ENCODE peak calls at places on chromosomes 11 and 22, in five cellular contexts. One of them, this sample, is unnamed.

GRCh38 chr22:21594865-21595452 is 27.4 kb downstream of the UBE2L3 start:
- DNase-seq in Caki2: no peak
- DNase-seq in caudate nucleus: no peak
- DNase-seq in stimulated activated CD4-positive, alpha-beta T cell treated with anti-CD3 and anti-CD28 coated beads, TNF-alpha, amount 100 ng/mL, for 4 hours: no peak
- DNase-seq in fibroblast of pulmonary artery: no peak
- DNase-seq in this sample: no peak

GRCh38 chr22:33472462-33473344 is 414.5 kb upstream of the SYN3 start:
- DNase-seq in Caki2: no peak
- DNase-seq in caudate nucleus: no peak
- DNase-seq in stimulated activated CD4-positive, alpha-beta T cell treated with anti-CD3 and anti-CD28 coated beads, TNF-alpha, amount 100 ng/mL, for 4 hours: no peak
- DNase-seq in fibroblast of pulmonary artery: no peak
- DNase-seq in this sample: no peak

GRCh38 chr11:85541683-85542082 is 85.5 kb downstream of the DLG2 start:
- DNase-seq in Caki2: no peak
- DNase-seq in caudate nucleus: no peak
- DNase-seq in stimulated activated CD4-positive, alpha-beta T cell treated with anti-CD3 and anti-CD28 coated beads, TNF-alpha, amount 100 ng/mL, for 4 hours: no peak
- DNase-seq in fibroblast of pulmonary artery: no peak
- DNase-seq in this sample: no peak

GRCh38 chr22:22884010-22884887 is 3.4 kb upstream of the IGLL5 start:
- DNase-seq in Caki2: peak; percentile 57
- DNase-seq in caudate nucleus: peak; percentile 12
- DNase-seq in stimulated activated CD4-positive, alpha-beta T cell treated with anti-CD3 and anti-CD28 coated beads, TNF-alpha, amount 100 ng/mL, for 4 hours: peak; percentile 50
- DNase-seq in fibroblast of pulmonary artery: peak; percentile 77
- DNase-seq in this sample: peak; percentile 35

GRCh38 chr11:113387605-113388211 is at the start of gene ANKK1:
- DNase-seq in Caki2: no peak
- DNase-seq in caudate nucleus: no peak
- DNase-seq in stimulated activated CD4-positive, alpha-beta T cell treated with anti-CD3 and anti-CD28 coated beads, TNF-alpha, amount 100 ng/mL, for 4 hours: no peak
- DNase-seq in fibroblast of pulmonary artery: no peak
- DNase-seq in this sample: no peak

GRCh38 chr11:127226959-127227358 is 226.4 kb upstream of the KIRREL3 start:
- DNase-seq in Caki2: no peak
- DNase-seq in caudate nucleus: no peak
- DNase-seq in stimulated activated CD4-positive, alpha-beta T cell treated with anti-CD3 and anti-CD28 coated beads, TNF-alpha, amount 100 ng/mL, for 4 hours: no peak
- DNase-seq in fibroblast of pulmonary artery: no peak
- DNase-seq in this sample: no peak

GRCh38 chr11:17473071-17473744 is 3.4 kb downstream of the ABCC8 start:
- DNase-seq in Caki2: peak; percentile 15
- DNase-seq in caudate nucleus: no peak
- DNase-seq in stimulated activated CD4-positive, alpha-beta T cell treated with anti-CD3 and anti-CD28 coated beads, TNF-alpha, amount 100 ng/mL, for 4 hours: no peak
- DNase-seq in fibroblast of pulmonary artery: no peak
- DNase-seq in this sample: no peak

GRCh38 chr22:25360891-25361645 is 141.6 kb downstream of the CRYBB2 start:
- DNase-seq in Caki2: no peak
- DNase-seq in caudate nucleus: no peak
- DNase-seq in stimulated activated CD4-positive, alpha-beta T cell treated with anti-CD3 and anti-CD28 coated beads, TNF-alpha, amount 100 ng/mL, for 4 hours: no peak
- DNase-seq in fibroblast of pulmonary artery: no peak
- DNase-seq in this sample: no peak

GRCh38 chr22:19139001-19139356 is 5.5 kb downstream of the ESS2 start:
- DNase-seq in Caki2: no peak
- DNase-seq in caudate nucleus: no peak
- DNase-seq in stimulated activated CD4-positive, alpha-beta T cell treated with anti-CD3 and anti-CD28 coated beads, TNF-alpha, amount 100 ng/mL, for 4 hours: no peak
- DNase-seq in fibroblast of pulmonary artery: no peak
- DNase-seq in this sample: no peak